ENCODE peak calls at places on chromosomes 16 and 17, in nine cellular contexts. One of them, this sample, is unnamed.
A peak's percentile ranks its signal among the peaks of the same experiment; 100 is the strongest.

GRCh38 chr17:45895304-45895968 is 1.1 kb downstream of the MAPT start:
- DNase-seq in fibroblast of mammary gland: no peak
- DNase-seq in esophagus squamous epithelium: no peak
- DNase-seq in CD8-positive, alpha-beta T cell: no peak
- DNase-seq in AG09309: no peak
- DNase-seq in tibial artery: no peak
- DNase-seq in cardiac muscle cell: peak; percentile 30
- DNase-seq in epithelial cell of esophagus: peak; percentile 33
- DNase-seq in mammary epithelial cell: peak; percentile 45
- DNase-seq in this sample: no peak

GRCh38 chr16:20862162-20862960 is 37.8 kb downstream of the DCUN1D3 start:
- DNase-seq in fibroblast of mammary gland: no peak
- DNase-seq in esophagus squamous epithelium: no peak
- DNase-seq in CD8-positive, alpha-beta T cell: no peak
- DNase-seq in AG09309: no peak
- DNase-seq in tibial artery: no peak
- DNase-seq in cardiac muscle cell: no peak
- DNase-seq in epithelial cell of esophagus: no peak
- DNase-seq in mammary epithelial cell: no peak
- DNase-seq in this sample: no peak

GRCh38 chr17:62064791-62065563 is at the start of gene MED13:
- DNase-seq in fibroblast of mammary gland: peak; percentile 26
- DNase-seq in esophagus squamous epithelium: no peak
- DNase-seq in CD8-positive, alpha-beta T cell: peak; percentile 51
- DNase-seq in AG09309: no peak
- DNase-seq in tibial artery: peak; percentile 82
- DNase-seq in cardiac muscle cell: peak; percentile 78
- DNase-seq in epithelial cell of esophagus: peak; percentile 40
- DNase-seq in mammary epithelial cell: peak; percentile 52
- DNase-seq in this sample: no peak

GRCh38 chr17:55283256-55283965 is 18.7 kb downstream of the HLF start:
- DNase-seq in fibroblast of mammary gland: peak; percentile 22
- DNase-seq in esophagus squamous epithelium: no peak
- DNase-seq in CD8-positive, alpha-beta T cell: no peak
- DNase-seq in AG09309: no peak
- DNase-seq in tibial artery: no peak
- DNase-seq in cardiac muscle cell: no peak
- DNase-seq in epithelial cell of esophagus: no peak
- DNase-seq in mammary epithelial cell: no peak
- DNase-seq in this sample: no peak

GRCh38 chr17:48283390-48283789 is 146.6 kb downstream of the SKAP1 start:
- DNase-seq in fibroblast of mammary gland: no peak
- DNase-seq in esophagus squamous epithelium: no peak
- DNase-seq in CD8-positive, alpha-beta T cell: no peak
- DNase-seq in AG09309: no peak
- DNase-seq in tibial artery: no peak
- DNase-seq in cardiac muscle cell: no peak
- DNase-seq in epithelial cell of esophagus: no peak
- DNase-seq in mammary epithelial cell: no peak
- DNase-seq in this sample: no peak

GRCh38 chr16:24980077-24980793 is 34.9 kb downstream of the ARHGAP17 start:
- DNase-seq in fibroblast of mammary gland: no peak
- DNase-seq in esophagus squamous epithelium: no peak
- DNase-seq in CD8-positive, alpha-beta T cell: no peak
- DNase-seq in AG09309: no peak
- DNase-seq in tibial artery: no peak
- DNase-seq in cardiac muscle cell: no peak
- DNase-seq in epithelial cell of esophagus: peak; percentile 69
- DNase-seq in mammary epithelial cell: peak; percentile 72
- DNase-seq in this sample: peak; percentile 48

GRCh38 chr17:19288453-19288852 is 51.3 kb downstream of the EPN2 start:
- DNase-seq in fibroblast of mammary gland: no peak
- DNase-seq in esophagus squamous epithelium: no peak
- DNase-seq in CD8-positive, alpha-beta T cell: no peak
- DNase-seq in AG09309: no peak
- DNase-seq in tibial artery: no peak
- DNase-seq in cardiac muscle cell: peak; percentile 75
- DNase-seq in epithelial cell of esophagus: no peak
- DNase-seq in mammary epithelial cell: no peak
- DNase-seq in this sample: no peak

GRCh38 chr17:79451167-79451566 is 159.7 kb downstream of the RBFOX3 start:
- DNase-seq in fibroblast of mammary gland: no peak
- DNase-seq in esophagus squamous epithelium: no peak
- DNase-seq in CD8-positive, alpha-beta T cell: no peak
- DNase-seq in AG09309: no peak
- DNase-seq in tibial artery: no peak
- DNase-seq in cardiac muscle cell: no peak
- DNase-seq in epithelial cell of esophagus: no peak
- DNase-seq in mammary epithelial cell: no peak
- DNase-seq in this sample: no peak

GRCh38 chr17:21217346-21217745 is 3.4 kb upstream of the TMEM11 start:
- DNase-seq in fibroblast of mammary gland: no peak
- DNase-seq in esophagus squamous epithelium: no peak
- DNase-seq in CD8-positive, alpha-beta T cell: no peak
- DNase-seq in AG09309: no peak
- DNase-seq in tibial artery: no peak
- DNase-seq in cardiac muscle cell: no peak
- DNase-seq in epithelial cell of esophagus: no peak
- DNase-seq in mammary epithelial cell: no peak
- DNase-seq in this sample: no peak

GRCh38 chr17:21214015-21214776 is at the start of gene TMEM11:
- DNase-seq in fibroblast of mammary gland: peak; percentile 92
- DNase-seq in esophagus squamous epithelium: peak; percentile 74
- DNase-seq in CD8-positive, alpha-beta T cell: peak; percentile 92
- DNase-seq in AG09309: peak; percentile 79
- DNase-seq in tibial artery: peak; percentile 97
- DNase-seq in cardiac muscle cell: peak; percentile 97
- DNase-seq in epithelial cell of esophagus: peak; percentile 98
- DNase-seq in mammary epithelial cell: peak; percentile 95
- DNase-seq in this sample: peak; percentile 87

GRCh38 chr17:21214777-21215541 is 998 bp upstream of the TMEM11 start:
- DNase-seq in fibroblast of mammary gland: peak; percentile 25
- DNase-seq in esophagus squamous epithelium: no peak
- DNase-seq in CD8-positive, alpha-beta T cell: no peak
- DNase-seq in AG09309: no peak
- DNase-seq in tibial artery: peak; percentile 72
- DNase-seq in cardiac muscle cell: no peak
- DNase-seq in epithelial cell of esophagus: peak; percentile 17
- DNase-seq in mammary epithelial cell: peak; percentile 27
- DNase-seq in this sample: peak; percentile 11

GRCh38 chr17:21218101-21218500 is 4.1 kb upstream of the TMEM11 start:
- DNase-seq in fibroblast of mammary gland: no peak
- DNase-seq in esophagus squamous epithelium: no peak
- DNase-seq in CD8-positive, alpha-beta T cell: no peak
- DNase-seq in AG09309: no peak
- DNase-seq in tibial artery: no peak
- DNase-seq in cardiac muscle cell: peak; percentile 38
- DNase-seq in epithelial cell of esophagus: no peak
- DNase-seq in mammary epithelial cell: no peak
- DNase-seq in this sample: no peak

DNA sequence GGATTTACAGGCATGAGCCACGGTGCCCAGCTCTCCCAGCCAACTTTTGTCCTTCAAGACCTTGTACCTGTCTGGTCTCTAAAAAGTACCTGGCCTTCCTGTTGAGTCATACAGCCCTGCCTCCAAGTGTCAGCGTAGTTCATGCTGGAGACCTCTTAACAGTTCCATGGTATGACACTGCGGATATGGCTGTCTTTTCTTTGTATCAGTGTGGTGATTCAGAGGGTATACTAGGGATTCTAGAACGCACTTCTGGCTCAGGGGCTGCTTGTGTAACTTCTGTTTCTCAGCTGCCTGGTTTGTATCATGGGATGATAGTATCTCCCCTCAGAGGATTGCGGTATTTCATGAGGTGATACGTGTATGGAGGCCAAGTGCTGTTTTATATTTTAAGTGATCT is 2.0 kb upstream of the TMEM11 start:
- DNase-seq in fibroblast of mammary gland: peak; percentile 38
- DNase-seq in esophagus squamous epithelium: no peak
- DNase-seq in CD8-positive, alpha-beta T cell: no peak
- DNase-seq in AG09309: no peak
- DNase-seq in tibial artery: no peak
- DNase-seq in cardiac muscle cell: no peak
- DNase-seq in epithelial cell of esophagus: peak; percentile 86
- DNase-seq in mammary epithelial cell: no peak
- DNase-seq in this sample: peak; percentile 84
- TF ChIP-seq CTCF in fibroblast of mammary gland: no peak
- TF ChIP-seq CTCF in esophagus squamous epithelium: no peak
- TF ChIP-seq CTCF in CD8-positive, alpha-beta T cell: no peak
- TF ChIP-seq CTCF in AG09309: no peak
- TF ChIP-seq CTCF in tibial artery: no peak
- TF ChIP-seq CTCF in cardiac muscle cell: no peak
- TF ChIP-seq CTCF in epithelial cell of esophagus: no peak
- TF ChIP-seq CTCF in mammary epithelial cell: no peak
- TF ChIP-seq CTCF in this sample: no peak

GRCh38 chr17:78114831-78115723 is 13.5 kb downstream of the TMC6 start:
- DNase-seq in fibroblast of mammary gland: no peak
- DNase-seq in esophagus squamous epithelium: no peak
- DNase-seq in CD8-positive, alpha-beta T cell: no peak
- DNase-seq in AG09309: no peak
- DNase-seq in tibial artery: no peak
- DNase-seq in cardiac muscle cell: no peak
- DNase-seq in epithelial cell of esophagus: no peak
- DNase-seq in mammary epithelial cell: no peak
- DNase-seq in this sample: no peak

GRCh38 chr17:78113804-78114785 is 14.5 kb downstream of the TMC6 start:
- DNase-seq in fibroblast of mammary gland: peak; percentile 4
- DNase-seq in esophagus squamous epithelium: no peak
- DNase-seq in CD8-positive, alpha-beta T cell: no peak
- DNase-seq in AG09309: no peak
- DNase-seq in tibial artery: no peak
- DNase-seq in cardiac muscle cell: no peak
- DNase-seq in epithelial cell of esophagus: no peak
- DNase-seq in mammary epithelial cell: no peak
- DNase-seq in this sample: no peak

GRCh38 chr17:78116411-78116810 is 12.1 kb downstream of the TMC6 start:
- DNase-seq in fibroblast of mammary gland: no peak
- DNase-seq in esophagus squamous epithelium: no peak
- DNase-seq in CD8-positive, alpha-beta T cell: no peak
- DNase-seq in AG09309: no peak
- DNase-seq in tibial artery: no peak
- DNase-seq in cardiac muscle cell: no peak
- DNase-seq in epithelial cell of esophagus: no peak
- DNase-seq in mammary epithelial cell: no peak
- DNase-seq in this sample: no peak

GRCh38 chr17:78118801-78119241 is 9.7 kb downstream of the TMC6 start:
- DNase-seq in fibroblast of mammary gland: no peak
- DNase-seq in esophagus squamous epithelium: no peak
- DNase-seq in CD8-positive, alpha-beta T cell: no peak
- DNase-seq in AG09309: no peak
- DNase-seq in tibial artery: no peak
- DNase-seq in cardiac muscle cell: no peak
- DNase-seq in epithelial cell of esophagus: no peak
- DNase-seq in mammary epithelial cell: no peak
- DNase-seq in this sample: no peak

DNA sequence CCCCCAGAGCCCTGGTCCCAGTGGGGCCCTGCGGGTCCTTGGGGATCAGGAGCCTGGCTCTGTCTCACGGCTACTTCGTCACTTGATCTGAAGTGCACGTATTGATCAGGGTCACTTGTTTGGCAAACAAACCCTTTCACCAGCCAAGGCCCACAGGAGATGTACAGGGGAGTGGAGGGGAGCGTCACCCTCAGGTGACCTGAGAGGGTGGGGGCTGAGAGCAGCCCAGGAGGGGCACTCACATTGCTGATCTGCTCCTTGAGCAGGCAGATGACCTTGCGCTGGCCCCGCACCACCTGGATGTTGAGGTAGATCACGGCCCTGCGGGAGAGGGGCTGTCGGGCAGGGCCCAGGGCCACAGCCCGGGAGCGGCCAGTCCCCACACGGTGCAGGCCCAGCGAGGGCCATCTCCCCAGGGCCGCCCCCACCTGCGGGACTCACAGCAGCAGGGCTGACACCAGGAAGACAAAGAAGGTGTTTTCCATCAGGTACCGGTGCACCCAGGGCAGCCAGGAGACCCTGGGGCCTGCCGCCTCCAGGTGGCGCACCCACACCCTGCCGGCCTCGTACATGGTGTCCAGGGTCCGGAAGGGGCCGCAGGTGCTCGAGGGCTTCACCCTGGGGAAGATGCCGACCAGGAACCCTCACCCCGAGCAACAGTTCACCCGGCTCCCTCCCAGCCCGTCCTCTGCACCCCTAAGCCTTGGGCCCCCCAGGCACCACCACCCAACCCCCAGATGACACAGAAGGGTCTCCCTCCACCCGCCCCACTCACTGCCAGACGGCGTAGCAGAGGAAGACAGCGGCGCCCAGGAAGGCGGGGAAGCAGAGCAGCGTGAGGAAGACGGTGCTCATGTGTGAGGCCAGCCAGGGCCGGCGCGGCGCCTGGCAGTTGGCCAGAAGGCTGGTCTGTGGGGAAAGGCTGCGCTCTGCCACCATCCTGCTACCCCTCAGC is 11.3 kb downstream of the TMC6 start:
- DNase-seq in fibroblast of mammary gland: no peak
- DNase-seq in esophagus squamous epithelium: no peak
- DNase-seq in CD8-positive, alpha-beta T cell: no peak
- DNase-seq in AG09309: no peak
- DNase-seq in tibial artery: no peak
- DNase-seq in cardiac muscle cell: peak; percentile 37
- DNase-seq in epithelial cell of esophagus: peak; percentile 26
- DNase-seq in mammary epithelial cell: no peak
- DNase-seq in this sample: no peak
- TF ChIP-seq CTCF in fibroblast of mammary gland: no peak
- TF ChIP-seq CTCF in esophagus squamous epithelium: peak; percentile 32
- TF ChIP-seq CTCF in CD8-positive, alpha-beta T cell: no peak
- TF ChIP-seq CTCF in AG09309: no peak
- TF ChIP-seq CTCF in tibial artery: no peak
- TF ChIP-seq CTCF in cardiac muscle cell: peak; percentile 23
- TF ChIP-seq CTCF in epithelial cell of esophagus: peak; percentile 55
- TF ChIP-seq CTCF in mammary epithelial cell: peak; percentile 74
- TF ChIP-seq CTCF in this sample: peak; percentile 73

GRCh38 chr17:64205804-64206203 is 57.3 kb downstream of the TEX2 start:
- DNase-seq in fibroblast of mammary gland: no peak
- DNase-seq in esophagus squamous epithelium: no peak
- DNase-seq in CD8-positive, alpha-beta T cell: no peak
- DNase-seq in AG09309: no peak
- DNase-seq in tibial artery: no peak
- DNase-seq in cardiac muscle cell: no peak
- DNase-seq in epithelial cell of esophagus: no peak
- DNase-seq in mammary epithelial cell: no peak
- DNase-seq in this sample: no peak

GRCh38 chr17:64198711-64199110 is 64.3 kb downstream of the TEX2 start:
- DNase-seq in fibroblast of mammary gland: no peak
- DNase-seq in esophagus squamous epithelium: no peak
- DNase-seq in CD8-positive, alpha-beta T cell: no peak
- DNase-seq in AG09309: no peak
- DNase-seq in tibial artery: no peak
- DNase-seq in cardiac muscle cell: no peak
- DNase-seq in epithelial cell of esophagus: no peak
- DNase-seq in mammary epithelial cell: no peak
- DNase-seq in this sample: no peak

GRCh38 chr17:64200080-64201042 is 62.7 kb downstream of the TEX2 start:
- DNase-seq in fibroblast of mammary gland: peak; percentile 51
- DNase-seq in esophagus squamous epithelium: no peak
- DNase-seq in CD8-positive, alpha-beta T cell: no peak
- DNase-seq in AG09309: no peak
- DNase-seq in tibial artery: no peak
- DNase-seq in cardiac muscle cell: no peak
- DNase-seq in epithelial cell of esophagus: peak; percentile 18
- DNase-seq in mammary epithelial cell: no peak
- DNase-seq in this sample: no peak

GRCh38 chr17:64203630-64204029 is 59.4 kb downstream of the TEX2 start:
- DNase-seq in fibroblast of mammary gland: no peak
- DNase-seq in esophagus squamous epithelium: no peak
- DNase-seq in CD8-positive, alpha-beta T cell: no peak
- DNase-seq in AG09309: no peak
- DNase-seq in tibial artery: no peak
- DNase-seq in cardiac muscle cell: peak; percentile 34
- DNase-seq in epithelial cell of esophagus: no peak
- DNase-seq in mammary epithelial cell: no peak
- DNase-seq in this sample: no peak

DNA sequence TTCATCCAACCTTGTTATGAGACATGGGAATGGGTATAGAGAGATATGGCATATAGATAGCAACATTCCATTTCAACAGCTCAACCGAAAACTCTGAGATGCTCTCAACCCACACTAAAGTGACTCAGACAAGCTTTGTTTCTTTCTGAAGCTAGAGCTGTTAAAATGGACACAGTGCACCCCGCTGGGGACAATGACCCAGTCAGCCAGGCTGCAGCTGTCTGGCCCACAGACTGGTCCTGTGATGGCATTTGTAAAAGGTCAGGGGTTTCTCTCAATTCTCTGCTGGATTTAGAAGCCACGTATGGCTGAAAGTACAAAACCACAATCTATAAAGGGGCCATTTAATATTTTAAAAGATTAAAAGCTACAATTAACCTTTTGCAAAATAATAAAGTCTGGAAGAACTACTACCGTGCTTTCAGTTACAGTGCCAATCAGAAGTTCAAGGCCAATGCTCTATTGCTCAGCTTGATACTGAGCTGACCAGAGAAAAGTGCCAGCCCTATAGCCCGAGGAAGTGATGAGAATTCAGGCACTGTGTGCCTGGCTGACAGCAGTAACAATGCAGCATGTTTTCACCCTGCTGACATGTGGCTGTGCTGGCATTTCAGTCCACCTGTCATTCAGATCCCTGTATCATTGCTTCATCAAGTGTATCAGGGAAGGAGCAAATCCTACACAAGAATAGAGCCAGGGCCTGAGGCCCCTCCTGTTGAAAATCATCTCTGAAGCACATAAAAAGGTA is 60.2 kb downstream of the TEX2 start:
- DNase-seq in fibroblast of mammary gland: peak; percentile 68
- DNase-seq in esophagus squamous epithelium: no peak
- DNase-seq in CD8-positive, alpha-beta T cell: no peak
- DNase-seq in AG09309: no peak
- DNase-seq in tibial artery: no peak
- DNase-seq in cardiac muscle cell: no peak
- DNase-seq in epithelial cell of esophagus: peak; percentile 68
- DNase-seq in mammary epithelial cell: peak; percentile 83
- DNase-seq in this sample: peak; percentile 64
- TF ChIP-seq CTCF in fibroblast of mammary gland: no peak
- TF ChIP-seq CTCF in esophagus squamous epithelium: no peak
- TF ChIP-seq CTCF in CD8-positive, alpha-beta T cell: no peak
- TF ChIP-seq CTCF in AG09309: peak; percentile 13
- TF ChIP-seq CTCF in tibial artery: no peak
- TF ChIP-seq CTCF in cardiac muscle cell: no peak
- TF ChIP-seq CTCF in epithelial cell of esophagus: no peak
- TF ChIP-seq CTCF in mammary epithelial cell: no peak
- TF ChIP-seq CTCF in this sample: no peak

GRCh38 chr16:16183562-16183961 is 39.7 kb downstream of the ABCC6 start:
- DNase-seq in fibroblast of mammary gland: no peak
- DNase-seq in esophagus squamous epithelium: no peak
- DNase-seq in CD8-positive, alpha-beta T cell: no peak
- DNase-seq in AG09309: no peak
- DNase-seq in tibial artery: no peak
- DNase-seq in cardiac muscle cell: no peak
- DNase-seq in epithelial cell of esophagus: no peak
- DNase-seq in mammary epithelial cell: no peak
- DNase-seq in this sample: no peak
- TF ChIP-seq CTCF in fibroblast of mammary gland: peak; percentile 21
- TF ChIP-seq CTCF in esophagus squamous epithelium: no peak
- TF ChIP-seq CTCF in CD8-positive, alpha-beta T cell: no peak
- TF ChIP-seq CTCF in AG09309: peak; percentile 14
- TF ChIP-seq CTCF in tibial artery: no peak
- TF ChIP-seq CTCF in cardiac muscle cell: peak; percentile 24
- TF ChIP-seq CTCF in epithelial cell of esophagus: no peak
- TF ChIP-seq CTCF in mammary epithelial cell: no peak
- TF ChIP-seq CTCF in this sample: peak; percentile 28

This sample was measured in bronchial epithelial cell.